ENCODE peak calls at places on chromosomes 16 and 17, in seven cellular contexts. One of them, this sample, is unnamed. For H3K4me1, the result is how much of the 10 kb centered on the place peaks cover.

GRCh38 chr16:84879569-84880487 is 60.0 kb downstream of the CRISPLD2 start:
- DNase-seq in A549: peak
- DNase-seq in stomach: peak
- DNase-seq in thyroid gland: no peak
- DNase-seq in sigmoid colon: no peak
- DNase-seq in mammary epithelial cell: peak
- DNase-seq in fibroblast of lung: peak
- DNase-seq in this sample: peak

GRCh38 chr17:44400226-44400847 is 10.9 kb upstream of the ITGA2B start:
- DNase-seq in A549: peak
- DNase-seq in stomach: no peak
- DNase-seq in thyroid gland: peak
- DNase-seq in sigmoid colon: no peak
- DNase-seq in mammary epithelial cell: no peak
- DNase-seq in fibroblast of lung: peak
- DNase-seq in this sample: peak

GRCh38 chr17:4858068-4858879 is 25.1 kb downstream of the MINK1 start:
- DNase-seq in A549: no peak
- DNase-seq in stomach: no peak
- DNase-seq in thyroid gland: peak
- DNase-seq in sigmoid colon: no peak
- DNase-seq in mammary epithelial cell: no peak
- DNase-seq in fibroblast of lung: no peak
- DNase-seq in this sample: peak

GRCh38 chr16:89143201-89143741 is 28.3 kb upstream of the CDH15 start:
- DNase-seq in A549: no peak
- DNase-seq in stomach: no peak
- DNase-seq in thyroid gland: no peak
- DNase-seq in sigmoid colon: no peak
- DNase-seq in mammary epithelial cell: no peak
- DNase-seq in fibroblast of lung: no peak
- DNase-seq in this sample: no peak

GRCh38 chr17:30550512-30551273 is 73.5 kb downstream of the GOSR1 start:
- DNase-seq in A549: no peak
- DNase-seq in stomach: peak
- DNase-seq in thyroid gland: no peak
- DNase-seq in sigmoid colon: no peak
- DNase-seq in mammary epithelial cell: peak
- DNase-seq in fibroblast of lung: peak
- DNase-seq in this sample: peak

GRCh38 chr16:48194828-48195566 is 39.2 kb upstream of the ABCC12 start:
- DNase-seq in A549: no peak
- DNase-seq in stomach: peak
- DNase-seq in thyroid gland: peak
- DNase-seq in sigmoid colon: no peak
- DNase-seq in mammary epithelial cell: peak
- DNase-seq in fibroblast of lung: peak
- DNase-seq in this sample: peak

GRCh38 chr16:67206838-67207115 is 7.8 kb downstream of the ELMO3 start:
- DNase-seq in A549: no peak
- DNase-seq in stomach: no peak
- DNase-seq in thyroid gland: no peak
- DNase-seq in sigmoid colon: no peak
- DNase-seq in mammary epithelial cell: peak
- DNase-seq in fibroblast of lung: no peak
- DNase-seq in this sample: peak

GRCh38 chr17:36592316-36592710 is 634 bp downstream of the DHRS11 start:
- DNase-seq in A549: peak
- DNase-seq in stomach: no peak
- DNase-seq in thyroid gland: peak
- DNase-seq in sigmoid colon: peak
- DNase-seq in mammary epithelial cell: no peak
- DNase-seq in fibroblast of lung: peak
- DNase-seq in this sample: peak

GRCh38 chr16:65994305-65994704 is 372.2 kb upstream of the CDH5 start:
- DNase-seq in A549: no peak
- DNase-seq in stomach: no peak
- DNase-seq in thyroid gland: no peak
- DNase-seq in sigmoid colon: no peak
- DNase-seq in mammary epithelial cell: no peak
- DNase-seq in fibroblast of lung: no peak
- DNase-seq in this sample: no peak

GRCh38 chr16:9144106-9144505 is 52.7 kb downstream of the HAPSTR1 start:
- DNase-seq in A549: no peak
- DNase-seq in stomach: no peak
- DNase-seq in thyroid gland: no peak
- DNase-seq in sigmoid colon: no peak
- DNase-seq in mammary epithelial cell: no peak
- DNase-seq in fibroblast of lung: no peak
- DNase-seq in this sample: no peak

GRCh38 chr17:83061586-83061985 is 17.8 kb upstream of the METRNL start:
- DNase-seq in A549: no peak
- DNase-seq in stomach: peak
- DNase-seq in thyroid gland: no peak
- DNase-seq in sigmoid colon: peak
- DNase-seq in mammary epithelial cell: no peak
- DNase-seq in fibroblast of lung: no peak
- DNase-seq in this sample: no peak

GRCh38 chr17:77909816-77910215 is 48.7 kb upstream of the TNRC6C start:
- DNase-seq in A549: no peak
- DNase-seq in stomach: no peak
- DNase-seq in thyroid gland: no peak
- DNase-seq in sigmoid colon: peak
- DNase-seq in mammary epithelial cell: no peak
- DNase-seq in fibroblast of lung: no peak
- DNase-seq in this sample: no peak

GRCh38 chr17:10120113-10120485 is 78.3 kb downstream of the GAS7 start:
- DNase-seq in A549: no peak
- DNase-seq in stomach: no peak
- DNase-seq in thyroid gland: no peak
- DNase-seq in sigmoid colon: no peak
- DNase-seq in mammary epithelial cell: no peak
- DNase-seq in fibroblast of lung: no peak
- DNase-seq in this sample: no peak

GRCh38 chr17:17042851-17043667 is 802 bp downstream of the MPRIP start:
- DNase-seq in A549: no peak
- DNase-seq in stomach: no peak
- DNase-seq in thyroid gland: peak
- DNase-seq in sigmoid colon: no peak
- DNase-seq in mammary epithelial cell: peak
- DNase-seq in fibroblast of lung: peak
- DNase-seq in this sample: peak

GRCh38 chr16:25501530-25502255 is 190.1 kb upstream of the HS3ST4 start:
- DNase-seq in A549: no peak
- DNase-seq in stomach: no peak
- DNase-seq in thyroid gland: no peak
- DNase-seq in sigmoid colon: no peak
- DNase-seq in mammary epithelial cell: no peak
- DNase-seq in fibroblast of lung: no peak
- DNase-seq in this sample: no peak

GRCh38 chr16:48318630-48319029 is 66.6 kb downstream of the SIAH1 start:
- DNase-seq in A549: no peak
- DNase-seq in stomach: no peak
- DNase-seq in thyroid gland: peak
- DNase-seq in sigmoid colon: no peak
- DNase-seq in mammary epithelial cell: no peak
- DNase-seq in fibroblast of lung: peak
- DNase-seq in this sample: no peak

GRCh38 chr17:21573961-21574610 is 118.2 kb upstream of the KCNJ18 start:
- DNase-seq in A549: no peak
- DNase-seq in stomach: peak
- DNase-seq in thyroid gland: peak
- DNase-seq in sigmoid colon: peak
- DNase-seq in mammary epithelial cell: peak
- DNase-seq in fibroblast of lung: peak
- DNase-seq in this sample: no peak

GRCh38 chr17:48579738-48580543 is 1.8 kb upstream of the HOXB4 start:
- DNase-seq in A549: no peak
- DNase-seq in stomach: no peak
- DNase-seq in thyroid gland: no peak
- DNase-seq in sigmoid colon: no peak
- DNase-seq in mammary epithelial cell: peak
- DNase-seq in fibroblast of lung: peak
- DNase-seq in this sample: no peak

GRCh38 chr17:488993-489757 is 136.6 kb upstream of the RPH3AL start:
- DNase-seq in A549: no peak
- DNase-seq in stomach: no peak
- DNase-seq in thyroid gland: no peak
- DNase-seq in sigmoid colon: no peak
- DNase-seq in mammary epithelial cell: peak
- DNase-seq in fibroblast of lung: peak
- DNase-seq in this sample: no peak

GRCh38 chr16:64711026-64711425 is 410.8 kb downstream of the CDH11 start:
- DNase-seq in A549: no peak
- DNase-seq in stomach: no peak
- DNase-seq in thyroid gland: no peak
- DNase-seq in sigmoid colon: no peak
- DNase-seq in mammary epithelial cell: no peak
- DNase-seq in fibroblast of lung: peak
- DNase-seq in this sample: no peak

GRCh38 chr17:2090210-2090641 is 35.3 kb downstream of the HIC1 start:
- DNase-seq in A549: no peak
- DNase-seq in stomach: no peak
- DNase-seq in thyroid gland: no peak
- DNase-seq in sigmoid colon: no peak
- DNase-seq in mammary epithelial cell: no peak
- DNase-seq in fibroblast of lung: no peak
- DNase-seq in this sample: no peak
- H3K4me1 ChIP-seq in A549: under half
- H3K4me1 ChIP-seq in stomach: half or more
- H3K4me1 ChIP-seq in thyroid gland: half or more
- H3K4me1 ChIP-seq in sigmoid colon: under half
- H3K4me1 ChIP-seq in mammary epithelial cell: under half
- H3K4me1 ChIP-seq in fibroblast of lung: under half
- H3K4me1 ChIP-seq in this sample: under half

DNA sequence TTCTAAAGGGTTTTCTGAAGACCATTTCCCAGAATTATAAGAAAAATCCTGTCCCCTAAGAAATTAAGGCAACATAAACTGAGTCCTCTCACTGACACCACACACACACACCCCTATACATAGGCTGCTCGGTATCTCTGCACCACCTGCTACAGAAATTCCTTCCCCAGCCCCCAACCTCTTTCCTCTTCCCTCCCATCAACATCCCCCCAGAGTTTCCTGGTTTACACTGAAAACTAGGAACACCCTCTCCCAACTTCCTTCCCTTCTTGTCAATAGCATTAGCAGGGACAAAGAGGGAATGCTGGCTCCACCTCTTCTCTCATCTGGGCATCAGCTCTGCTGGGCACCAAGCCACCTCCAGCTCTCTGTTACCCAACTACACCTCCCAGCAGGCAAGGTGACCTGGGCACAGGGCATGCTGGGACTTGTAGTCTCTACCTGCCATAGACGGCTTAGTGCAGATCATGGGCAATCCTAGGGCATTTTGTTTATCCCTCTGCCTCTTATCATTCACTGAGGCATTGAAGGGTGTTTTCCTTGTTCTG is 15.7 kb downstream of the CAVIN1 start:
- DNase-seq in A549: peak
- DNase-seq in stomach: peak
- DNase-seq in thyroid gland: peak
- DNase-seq in sigmoid colon: peak
- DNase-seq in mammary epithelial cell: peak
- DNase-seq in fibroblast of lung: peak
- DNase-seq in this sample: no peak
- H3K4me1 ChIP-seq in A549: half or more
- H3K4me1 ChIP-seq in stomach: half or more
- H3K4me1 ChIP-seq in thyroid gland: half or more
- H3K4me1 ChIP-seq in sigmoid colon: under half
- H3K4me1 ChIP-seq in mammary epithelial cell: half or more
- H3K4me1 ChIP-seq in fibroblast of lung: half or more
- H3K4me1 ChIP-seq in this sample: under half

GRCh38 chr16:75621170-75621477 is 2.0 kb downstream of the ADAT1 start:
- DNase-seq in A549: peak
- DNase-seq in stomach: no peak
- DNase-seq in thyroid gland: no peak
- DNase-seq in sigmoid colon: no peak
- DNase-seq in mammary epithelial cell: peak
- DNase-seq in fibroblast of lung: peak
- DNase-seq in this sample: peak

GRCh38 chr16:75624921-75625334 is 1.8 kb upstream of the ADAT1 start:
- DNase-seq in A549: peak
- DNase-seq in stomach: no peak
- DNase-seq in thyroid gland: no peak
- DNase-seq in sigmoid colon: no peak
- DNase-seq in mammary epithelial cell: peak
- DNase-seq in fibroblast of lung: peak
- DNase-seq in this sample: no peak

GRCh38 chr16:75626806-75627205 is 3.7 kb upstream of the ADAT1 start:
- DNase-seq in A549: no peak
- DNase-seq in stomach: no peak
- DNase-seq in thyroid gland: no peak
- DNase-seq in sigmoid colon: no peak
- DNase-seq in mammary epithelial cell: no peak
- DNase-seq in fibroblast of lung: no peak
- DNase-seq in this sample: no peak

GRCh38 chr16:75620326-75621169 is 2.5 kb downstream of the ADAT1 start:
- DNase-seq in A549: no peak
- DNase-seq in stomach: peak
- DNase-seq in thyroid gland: no peak
- DNase-seq in sigmoid colon: no peak
- DNase-seq in mammary epithelial cell: no peak
- DNase-seq in fibroblast of lung: no peak
- DNase-seq in this sample: no peak

GRCh38 chr16:75622762-75623605 is at the start of gene ADAT1:
- DNase-seq in A549: peak
- DNase-seq in stomach: peak
- DNase-seq in thyroid gland: peak
- DNase-seq in sigmoid colon: peak
- DNase-seq in mammary epithelial cell: peak
- DNase-seq in fibroblast of lung: peak
- DNase-seq in this sample: peak
- H3K4me1 ChIP-seq in A549: under half
- H3K4me1 ChIP-seq in stomach: under half
- H3K4me1 ChIP-seq in thyroid gland: under half
- H3K4me1 ChIP-seq in sigmoid colon: under half
- H3K4me1 ChIP-seq in mammary epithelial cell: under half
- H3K4me1 ChIP-seq in fibroblast of lung: under half
- H3K4me1 ChIP-seq in this sample: under half

DNA sequence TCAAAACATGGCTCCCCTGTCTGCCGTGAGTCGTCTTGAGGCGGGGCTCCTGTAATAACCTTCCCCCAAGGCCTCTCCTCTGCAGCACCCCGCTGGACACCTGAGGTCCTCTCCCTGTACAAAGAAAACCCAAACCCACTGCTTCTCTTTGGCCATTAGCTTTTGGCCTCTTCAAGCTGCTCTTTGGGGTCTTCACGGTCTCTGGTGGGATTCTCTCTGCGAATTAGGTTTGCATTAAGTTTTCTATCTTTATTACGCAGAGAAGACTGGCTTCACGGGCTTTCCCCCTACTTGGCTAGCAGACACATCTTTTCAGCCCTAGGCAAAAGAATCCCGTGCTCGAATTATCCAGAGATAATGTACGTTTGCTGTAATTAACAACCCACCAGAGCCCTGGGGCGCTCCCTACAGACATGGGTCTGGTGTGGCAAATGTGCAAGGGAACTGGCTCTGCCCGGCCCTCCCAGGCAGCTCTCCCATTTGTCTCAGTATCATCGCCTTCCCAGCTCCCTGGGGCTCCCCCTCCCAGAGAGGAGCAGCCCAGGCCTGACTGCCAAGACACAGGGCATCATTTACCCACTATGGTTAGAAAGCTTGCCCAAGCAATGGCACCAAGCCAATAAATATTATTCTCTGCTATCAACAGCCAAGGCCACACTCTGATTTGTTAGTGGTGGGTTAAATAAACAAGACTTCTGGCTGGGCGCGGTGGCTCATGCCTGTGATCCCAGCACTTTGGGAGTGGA is 24.7 kb upstream of the KLHDC4 start:
- DNase-seq in A549: peak
- DNase-seq in stomach: peak
- DNase-seq in thyroid gland: peak
- DNase-seq in sigmoid colon: peak
- DNase-seq in mammary epithelial cell: peak
- DNase-seq in fibroblast of lung: no peak
- DNase-seq in this sample: peak
- H3K4me1 ChIP-seq in A549: half or more
- H3K4me1 ChIP-seq in stomach: under half
- H3K4me1 ChIP-seq in thyroid gland: under half
- H3K4me1 ChIP-seq in sigmoid colon: under half
- H3K4me1 ChIP-seq in mammary epithelial cell: under half
- H3K4me1 ChIP-seq in fibroblast of lung: under half
- H3K4me1 ChIP-seq in this sample: under half

This sample was measured in PC-3.